ENCODE peak calls at places on chromosome 18, in eight cellular contexts. B is NT2/D1, Y is transverse colon, W is psoas muscle, T is mesendoderm, C is cardiac muscle cell, N is pancreas, P is body of pancreas. A is an unnamed sample.

GRCh38 chr18:34322365-34323289 is 97.9 kb upstream of the NOL4 start:
- DNase-seq in Y (peak; percentile 55), P (peak; percentile 66), B (peak; percentile 54), T (peak; percentile 67), W (peak; percentile 18), N (no peak), C (peak; percentile 85), A (peak; percentile 8)

GRCh38 chr18:21703241-21703820 is 1.2 kb downstream of the ABHD3 start:
- DNase-seq in N (no peak), B (no peak), T (peak; percentile 60), P (peak; percentile 13), C (no peak), W (no peak), Y (peak; percentile 71), A (no peak)

GRCh38 chr18:8097942-8098341 is 511.3 kb upstream of the RAB12 start:
- DNase-seq in N (no peak), Y (no peak), W (no peak), C (no peak), B (no peak), T (no peak), P (no peak), A (no peak)

GRCh38 chr18:29154196-29154757 is 977.3 kb upstream of the CDH2 start:
- DNase-seq in T (no peak), C (no peak), W (no peak), N (no peak), Y (no peak), B (no peak), P (no peak), A (no peak)

GRCh38 chr18:27404855-27405254 is 219.7 kb upstream of the CHST9 start:
- DNase-seq in N (no peak), W (no peak), P (no peak), B (no peak), C (no peak), Y (no peak), T (no peak), A (no peak)

GRCh38 chr18:62109676-62110075 is 77.2 kb downstream of the PIGN start:
- DNase-seq in T (no peak), B (no peak), Y (no peak), N (no peak), W (no peak), C (no peak), P (no peak), A (no peak)

GRCh38 chr18:9106094-9106493 is 3.6 kb downstream of the NDUFV2 start:
- DNase-seq in C (no peak), N (no peak), T (no peak), B (no peak), W (no peak), Y (no peak), P (no peak), A (no peak)

GRCh38 chr18:45642238-45642637 is 27.0 kb downstream of the SLC14A2 start:
- DNase-seq in P (no peak), W (no peak), N (no peak), Y (no peak), C (no peak), B (no peak), T (no peak), A (no peak)

GRCh38 chr18:3704556-3705162 is 254.7 kb downstream of the TGIF1 start:
- DNase-seq in W (no peak), B (no peak), C (no peak), P (no peak), Y (no peak), N (no peak), T (no peak), A (no peak)

GRCh38 chr18:76992226-76993084 is 140.1 kb downstream of the MBP start:
- DNase-seq in C (no peak), N (no peak), T (no peak), Y (no peak), P (peak; percentile 5), B (no peak), W (no peak), A (no peak)

GRCh38 chr18:53153281-53153680 is 813.3 kb downstream of the DCC start:
- DNase-seq in C (peak; percentile 32), W (no peak), T (peak; percentile 56), Y (peak; percentile 11), B (peak; percentile 2), N (no peak), P (no peak), A (peak; percentile 42)

GRCh38 chr18:43661570-43661969 is 384.3 kb upstream of the SYT4 start:
- DNase-seq in C (peak; percentile 35), T (peak; percentile 82), Y (no peak), W (no peak), P (peak; percentile 12), B (peak; percentile 28), N (no peak), A (peak; percentile 22)

GRCh38 chr18:23194150-23194968 is 59.1 kb downstream of the CABLES1 start:
- DNase-seq in N (no peak), B (no peak), P (no peak), T (no peak), C (no peak), Y (no peak), W (no peak), A (no peak)

GRCh38 chr18:26488417-26489009 is 59.8 kb downstream of the KCTD1 start:
- DNase-seq in C (no peak), N (no peak), P (no peak), Y (no peak), W (no peak), T (no peak), B (no peak), A (no peak)

GRCh38 chr18:79493211-79493800 is 97.6 kb downstream of the NFATC1 start:
- DNase-seq in T (no peak), C (no peak), P (no peak), B (no peak), W (no peak), Y (no peak), N (peak; percentile 71), A (no peak)

GRCh38 chr18:12359515-12359927 is 17.5 kb downstream of the AFG3L2 start:
- DNase-seq in N (peak; percentile 2), C (no peak), Y (no peak), B (no peak), W (no peak), T (no peak), P (no peak), A (no peak)

GRCh38 chr18:6478111-6478510 is 63.4 kb upstream of the L3MBTL4 start:
- DNase-seq in W (no peak), T (no peak), C (no peak), Y (no peak), P (no peak), B (no peak), N (no peak), A (no peak)

GRCh38 chr18:2495381-2495780 is 75.9 kb downstream of the METTL4 start:
- DNase-seq in Y (no peak), C (no peak), N (no peak), B (no peak), P (no peak), W (no peak), T (no peak), A (no peak)

GRCh38 chr18:23257686-23258565 is 122.6 kb downstream of the CABLES1 start:
- DNase-seq in B (no peak), T (no peak), N (no peak), Y (no peak), P (no peak), C (no peak), W (no peak), A (no peak)

GRCh38 chr18:50814387-50814786 is 5.4 kb downstream of the MRO start:
- DNase-seq in B (no peak), P (no peak), Y (no peak), C (no peak), W (no peak), N (no peak), T (no peak), A (peak; percentile 32)
- H3K4me3 ChIP-seq in B (no peak overlapping the region), P (no peak overlapping the region), Y (no peak overlapping the region), C (no peak overlapping the region), W (no peak overlapping the region), N (no peak overlapping the region), T (no peak overlapping the region), A (no peak overlapping the region)

GRCh38 chr18:58017267-58017666 is 26.8 kb upstream of the NEDD4L start:
- DNase-seq in C (no peak), N (no peak), P (no peak), W (no peak), T (no peak), B (no peak), Y (no peak), A (no peak)
- H3K4me1 ChIP-seq in C (no peaks in the 10 kb centered on the region), N (peaks cover 17% of the 10 kb centered on the region), P (peaks cover 25% of the 10 kb centered on the region), W (no peaks in the 10 kb centered on the region), T (no peaks in the 10 kb centered on the region), B (peaks cover 2% of the 10 kb centered on the region), Y (peaks cover 7% of the 10 kb centered on the region), A (no peaks in the 10 kb centered on the region)

GRCh38 chr18:49343179-49343578 is 117.3 kb downstream of the DYM start:
- DNase-seq in Y (no peak), B (no peak), W (no peak), T (no peak), P (no peak), N (no peak), C (no peak), A (no peak)

GRCh38 chr18:49344825-49345224 is 115.6 kb downstream of the DYM start:
- DNase-seq in Y (no peak), T (no peak), B (no peak), C (no peak), P (no peak), N (no peak), W (no peak), A (no peak)

GRCh38 chr18:49345931-49346696 is 114.3 kb downstream of the DYM start:
- DNase-seq in T (no peak), C (no peak), Y (no peak), N (no peak), W (no peak), B (no peak), P (no peak), A (no peak)

GRCh38 chr18:49340446-49340845 is 120.0 kb downstream of the DYM start:
- DNase-seq in Y (no peak), T (peak; percentile 56), B (no peak), C (no peak), P (no peak), N (no peak), W (no peak), A (no peak)

DNA sequence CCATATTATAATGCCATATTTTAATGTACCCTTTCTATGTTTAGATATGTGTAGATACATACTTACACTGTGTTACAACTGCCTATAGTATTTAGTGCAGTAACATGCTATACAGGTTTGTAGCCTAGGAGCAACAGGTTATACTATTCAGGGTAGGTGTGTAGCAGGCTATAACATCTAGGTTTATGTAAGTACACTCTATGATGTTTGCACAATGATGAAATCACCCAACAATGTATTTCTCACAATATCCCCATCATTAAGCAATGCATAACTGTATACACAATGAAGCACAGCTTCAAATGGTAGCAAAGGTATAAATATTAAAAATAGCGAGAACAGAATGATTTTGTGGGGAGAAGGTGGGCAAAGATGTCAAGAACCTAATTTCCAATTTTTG is 117.8 kb downstream of the DYM start:
- DNase-seq in P (no peak), B (no peak), W (no peak), Y (no peak), C (no peak), T (no peak), N (no peak), A (no peak)
- H3K4me3 ChIP-seq in P (no peak overlapping the region), B (no peak overlapping the region), W (no peak overlapping the region), Y (no peak overlapping the region), C (no peak overlapping the region), T (no peak overlapping the region), N (no peak overlapping the region), A (no peak overlapping the region)

DNA sequence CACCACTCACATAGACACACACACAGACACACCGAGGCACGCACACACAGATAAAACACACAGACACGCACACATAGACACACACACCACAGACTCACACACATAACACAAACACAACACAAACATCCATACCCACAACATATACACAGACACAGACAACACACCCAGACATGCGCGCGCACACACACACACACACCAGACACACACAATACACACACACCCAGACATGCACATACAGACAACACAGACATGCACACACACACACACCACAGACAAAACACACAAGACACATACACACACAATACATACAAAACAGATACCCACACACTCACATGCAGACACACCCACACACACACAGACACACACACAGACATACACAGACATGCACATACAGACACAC is 95.4 kb upstream of the SMAD7 start:
- DNase-seq in W (no peak), P (no peak), Y (no peak), C (no peak), T (no peak), B (no peak), N (no peak), A (no peak)
- H3K4me1 ChIP-seq in W (no peaks in the 10 kb centered on the region), P (no peaks in the 10 kb centered on the region), Y (no peaks in the 10 kb centered on the region), C (no peaks in the 10 kb centered on the region), T (peaks cover 5% of the 10 kb centered on the region), B (peaks cover 5% of the 10 kb centered on the region), N (no peaks in the 10 kb centered on the region), A (no peaks in the 10 kb centered on the region)

A was measured in SJCRH30.